ENCODE peak calls at places on chromosomes 7 and 10, in ten cellular contexts. A, T, K, U, V, C, F, W, H and Q are unnamed samples.
A peak's percentile ranks its signal among the peaks of the same experiment; 100 is the strongest.

GRCh38 chr10:77774940-77775391 is 137.4 kb upstream of the KCNMA1 start:
- DNase-seq in A (no peak), T (no peak), K (no peak), U (peak; percentile 18), V (no peak), C (peak; percentile 45), F (peak; percentile 20), W (no peak), H (no peak), Q (no peak)

GRCh38 chr10:5089869-5090268 is 4.3 kb upstream of the AKR1C3 start:
- DNase-seq in A (no peak), T (no peak), K (peak; percentile 41), U (peak; percentile 51), V (no peak), C (peak; percentile 53), F (no peak), W (no peak), H (no peak), Q (peak; percentile 38)

GRCh38 chr7:10121641-10122040 is 852.0 kb upstream of the PHF14 start:
- DNase-seq in A (no peak), T (no peak), K (no peak), U (no peak), V (no peak), C (no peak), F (no peak), W (no peak), H (no peak), Q (no peak)

GRCh38 chr7:73890541-73891147 is 29.7 kb downstream of the TMEM270 start:
- DNase-seq in A (no peak), T (no peak), K (no peak), U (no peak), V (no peak), C (no peak), F (no peak), W (no peak), H (no peak), Q (no peak)

GRCh38 chr7:2541291-2542010 is 13.9 kb downstream of the BRAT1 start:
- DNase-seq in A (no peak), T (no peak), K (no peak), U (no peak), V (peak; percentile 45), C (no peak), F (no peak), W (no peak), H (no peak), Q (no peak)

GRCh38 chr10:101839421-101840063 is 4.1 kb downstream of the KCNIP2 start:
- DNase-seq in A (peak; percentile 93), T (no peak), K (peak; percentile 79), U (peak; percentile 26), V (peak; percentile 77), C (peak; percentile 83), F (no peak), W (peak; percentile 36), H (peak; percentile 57), Q (peak; percentile 63)

GRCh38 chr7:155907450-155908177 is 95.4 kb upstream of the SHH start:
- DNase-seq in A (no peak), T (peak; percentile 10), K (no peak), U (no peak), V (no peak), C (no peak), F (no peak), W (no peak), H (no peak), Q (no peak)

GRCh38 chr10:69774596-69774995 is 27.1 kb upstream of the COL13A1 start:
- DNase-seq in A (no peak), T (no peak), K (no peak), U (no peak), V (no peak), C (no peak), F (no peak), W (no peak), H (no peak), Q (no peak)

GRCh38 chr10:98676895-98677294 is 230.2 kb upstream of the HPS1 start:
- DNase-seq in A (no peak), T (no peak), K (no peak), U (no peak), V (no peak), C (no peak), F (no peak), W (no peak), H (no peak), Q (no peak)

GRCh38 chr7:154371424-154371823 is 319.2 kb downstream of the DPP6 start:
- DNase-seq in A (no peak), T (no peak), K (no peak), U (no peak), V (no peak), C (no peak), F (no peak), W (no peak), H (no peak), Q (no peak)

GRCh38 chr7:110573862-110574528 is 516.9 kb upstream of the LRRN3 start:
- DNase-seq in A (no peak), T (no peak), K (peak; percentile 69), U (peak; percentile 77), V (no peak), C (no peak), F (peak; percentile 85), W (no peak), H (no peak), Q (no peak)

GRCh38 chr7:36661135-36661840 is 63.0 kb downstream of the AOAH start:
- DNase-seq in A (no peak), T (no peak), K (peak; percentile 67), U (peak; percentile 63), V (peak; percentile 79), C (peak; percentile 87), F (no peak), W (no peak), H (no peak), Q (no peak)

GRCh38 chr7:15889501-15889900 is 203.0 kb upstream of the MEOX2 start:
- DNase-seq in A (no peak), T (no peak), K (peak; percentile 26), U (peak; percentile 47), V (peak; percentile 61), C (peak; percentile 60), F (no peak), W (no peak), H (peak; percentile 36), Q (no peak)

GRCh38 chr7:139095194-139095659 is 14.3 kb downstream of the ZC3HAV1 start:
- DNase-seq in A (peak; percentile 91), T (peak; percentile 54), K (no peak), U (no peak), V (peak; percentile 91), C (peak; percentile 59), F (no peak), W (peak; percentile 95), H (no peak), Q (peak; percentile 90)

GRCh38 chr7:80902716-80903308 is 16.0 kb downstream of the SEMA3C start:
- DNase-seq in A (no peak), T (no peak), K (no peak), U (peak; percentile 38), V (no peak), C (no peak), F (no peak), W (no peak), H (no peak), Q (peak; percentile 3)

DNA sequence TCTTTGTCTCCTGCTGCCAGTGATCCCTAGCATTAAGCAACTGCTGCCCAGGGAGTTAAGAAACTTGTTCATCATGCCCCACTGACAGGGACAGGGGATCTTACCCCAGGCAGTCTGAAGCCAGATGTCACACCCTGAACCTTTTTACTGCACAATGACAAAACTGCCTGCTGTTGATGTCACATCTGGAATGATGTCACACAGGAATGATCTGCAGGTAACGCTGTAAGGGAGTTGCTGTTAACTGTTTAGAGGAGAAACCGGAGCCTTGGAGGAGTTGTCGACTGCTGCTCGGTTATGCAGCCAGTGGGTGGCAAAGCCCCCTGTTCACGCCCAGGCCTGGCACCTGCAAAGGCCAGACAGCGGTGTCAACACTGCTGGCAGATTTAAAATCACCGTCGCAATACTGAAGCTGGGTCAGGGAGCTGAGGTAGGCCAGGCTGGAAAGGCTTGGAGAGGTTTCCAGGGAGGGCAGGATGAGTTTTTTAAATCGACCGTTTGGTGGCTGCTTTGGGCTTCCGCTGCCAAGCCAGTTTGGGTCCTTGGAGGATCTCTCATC is 10.0 kb upstream of the SLIT1 start:
- DNase-seq in A (no peak), T (no peak), K (no peak), U (no peak), V (no peak), C (no peak), F (no peak), W (no peak), H (no peak), Q (no peak)
- H3K4me3 ChIP-seq in A (peak overlapping the region; percentile 36), T (peak overlapping the region; percentile 70), K (peak overlapping the region; percentile 54), U (peak overlapping the region; percentile 17), V (peak overlapping the region; percentile 38), C (peak overlapping the region; percentile 85), F (peak overlapping the region; percentile 61), W (peak overlapping the region; percentile 68), H (peak overlapping the region; percentile 60), Q (peak overlapping the region; percentile 44)

GRCh38 chr10:123150229-123150985 is 2.5 kb downstream of the HMX2 start:
- DNase-seq in A (no peak), T (peak; percentile 42), K (no peak), U (no peak), V (no peak), C (no peak), F (no peak), W (no peak), H (no peak), Q (no peak)
- H3K4me3 ChIP-seq in A (peak overlapping the region; percentile 50), T (peak overlapping the region; percentile 58), K (peak overlapping the region; percentile 42), U (no peak overlapping the region), V (peak overlapping the region; percentile 9), C (peak overlapping the region; percentile 73), F (peak overlapping the region; percentile 50), W (peak overlapping the region; percentile 58), H (peak overlapping the region; percentile 52), Q (peak overlapping the region; percentile 41)

GRCh38 chr7:127911968-127912511 is 119.2 kb downstream of the LRRC4 start:
- DNase-seq in A (no peak), T (no peak), K (no peak), U (no peak), V (no peak), C (no peak), F (no peak), W (no peak), H (no peak), Q (peak; percentile 82)
- H3K4me3 ChIP-seq in A (no peak overlapping the region), T (no peak overlapping the region), K (no peak overlapping the region), U (no peak overlapping the region), V (no peak overlapping the region), C (no peak overlapping the region), F (no peak overlapping the region), W (no peak overlapping the region), H (no peak overlapping the region), Q (no peak overlapping the region)

GRCh38 chr10:26334932-26335573 is 103.1 kb upstream of the APBB1IP start:
- DNase-seq in A (peak; percentile 83), T (no peak), K (peak; percentile 47), U (peak; percentile 68), V (peak; percentile 85), C (peak; percentile 88), F (no peak), W (peak; percentile 68), H (peak; percentile 27), Q (peak; percentile 89)
- H3K4me3 ChIP-seq in A (peak overlapping the region; percentile 27), T (no peak overlapping the region), K (no peak overlapping the region), U (no peak overlapping the region), V (peak overlapping the region; percentile 11), C (no peak overlapping the region), F (no peak overlapping the region), W (peak overlapping the region; percentile 62), H (peak overlapping the region; percentile 26), Q (peak overlapping the region; percentile 89)

DNA sequence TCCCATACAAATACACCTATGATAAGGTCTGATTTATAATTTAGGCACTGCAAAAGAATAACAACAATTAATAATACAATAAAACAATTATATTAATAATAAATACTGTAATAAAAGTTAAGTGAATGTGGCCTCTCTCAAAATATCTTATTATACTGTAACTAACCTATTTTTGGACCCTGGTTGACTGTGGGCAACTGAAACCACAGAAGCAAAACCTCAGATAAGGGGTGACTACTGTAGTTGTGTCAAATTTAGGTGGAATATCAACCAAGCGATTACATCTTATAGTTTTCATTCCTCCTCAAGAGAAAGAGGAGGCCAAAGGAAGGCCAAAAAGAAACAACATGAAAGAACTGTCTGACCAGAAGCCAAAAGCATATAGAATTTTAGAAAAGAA is 103.9 kb downstream of the SKAP2 start:
- DNase-seq in A (no peak), T (no peak), K (no peak), U (no peak), V (no peak), C (no peak), F (no peak), W (no peak), H (no peak), Q (no peak)
- H3K4me3 ChIP-seq in A (no peak overlapping the region), T (no peak overlapping the region), K (no peak overlapping the region), U (no peak overlapping the region), V (no peak overlapping the region), C (no peak overlapping the region), F (no peak overlapping the region), W (no peak overlapping the region), H (no peak overlapping the region), Q (no peak overlapping the region)